ENCODE peak calls at places on chromosomes 11 and 22, in six cellular contexts. P is lower leg skin, W is heart left ventricle, G is body of pancreas, L is stomach, V is A549. T is an unnamed sample.

GRCh38 chr11:34680206-34680605 is 59.3 kb downstream of the EHF start:
- DNase-seq in P (no peak), W (no peak), G (no peak), L (no peak), V (no peak), T (peak)

GRCh38 chr22:17742528-17742902 is 31.8 kb downstream of the BID start:
- DNase-seq in P (no peak), W (peak), G (peak), L (peak), V (peak), T (peak)

GRCh38 chr22:42111798-42112197 is 18.8 kb downstream of the CYP2D6 start:
- DNase-seq in P (no peak), W (no peak), G (no peak), L (no peak), V (no peak), T (no peak)

GRCh38 chr11:16758382-16759024 is 20.1 kb downstream of the C11orf58 start:
- DNase-seq in P (no peak), W (no peak), G (no peak), L (no peak), V (no peak), T (no peak)

GRCh38 chr22:48605856-48606255 is 1221.8 kb downstream of the BRD1 start:
- DNase-seq in P (no peak), W (no peak), G (peak), L (no peak), V (peak), T (no peak)

GRCh38 chr11:77113382-77114088 is 10.9 kb downstream of the OMP start:
- DNase-seq in P (no peak), W (no peak), G (peak), L (peak), V (peak), T (peak)

GRCh38 chr22:45511847-45512261 is 9.2 kb downstream of the FBLN1 start:
- DNase-seq in P (no peak), W (peak), G (peak), L (peak), V (no peak), T (no peak)

GRCh38 chr22:47168900-47169800 is 406.7 kb downstream of the TBC1D22A start:
- DNase-seq in P (peak), W (no peak), G (peak), L (peak), V (peak), T (peak)

GRCh38 chr11:77069969-77070582 is 3.3 kb downstream of the CAPN5 start:
- DNase-seq in P (peak), W (no peak), G (no peak), L (peak), V (no peak), T (no peak)

GRCh38 chr11:72589802-72590761 is 84.1 kb downstream of the PDE2A start:
- DNase-seq in P (no peak), W (peak), G (peak), L (peak), V (peak), T (no peak)

GRCh38 chr11:12749442-12749841 is 75.2 kb downstream of the TEAD1 start:
- DNase-seq in P (no peak), W (no peak), G (no peak), L (no peak), V (no peak), T (no peak)

GRCh38 chr11:2213890-2214526 is 42.4 kb upstream of the TH start:
- DNase-seq in P (peak), W (no peak), G (no peak), L (no peak), V (no peak), T (no peak)

GRCh38 chr11:75639752-75640151 is 29.1 kb downstream of the MAP6 start:
- DNase-seq in P (peak), W (peak), G (peak), L (peak), V (no peak), T (no peak)

GRCh38 chr11:14775897-14776296 is 116.1 kb downstream of the CYP2R1 start:
- DNase-seq in P (no peak), W (no peak), G (no peak), L (no peak), V (no peak), T (no peak)

GRCh38 chr22:17703811-17704210 is 65.3 kb downstream of the BCL2L13 start:
- DNase-seq in P (no peak), W (no peak), G (no peak), L (no peak), V (no peak), T (no peak)

GRCh38 chr11:110564676-110565343 is 135.1 kb downstream of the FDX1 start:
- DNase-seq in P (no peak), W (no peak), G (no peak), L (no peak), V (no peak), T (no peak)

GRCh38 chr11:117717485-117718314 is 79.3 kb downstream of the DSCAML1 start:
- DNase-seq in P (no peak), W (peak), G (peak), L (peak), V (peak), T (no peak)

GRCh38 chr22:42994917-42995562 is 19.9 kb downstream of the PACSIN2 start:
- DNase-seq in P (no peak), W (no peak), G (peak), L (peak), V (peak), T (no peak)

GRCh38 chr11:104965735-104966134 is 2.6 kb downstream of the CASP4 start:
- DNase-seq in P (no peak), W (no peak), G (no peak), L (no peak), V (no peak), T (no peak)

GRCh38 chr11:18012314-18012905 is 437 bp downstream of the SERGEF start:
- DNase-seq in P (no peak), W (peak), G (peak), L (peak), V (peak), T (no peak)

GRCh38 chr11:94059065-94059464 is 37.9 kb downstream of the HEPHL1 start:
- DNase-seq in P (no peak), W (no peak), G (no peak), L (no peak), V (no peak), T (no peak)

GRCh38 chr11:96256604-96257003 is 86.4 kb downstream of the MAML2 start:
- DNase-seq in P (no peak), W (no peak), G (no peak), L (no peak), V (no peak), T (no peak)

GRCh38 chr11:43579919-43580276 is 100.6 kb upstream of the HSD17B12 start:
- DNase-seq in P (no peak), W (no peak), G (no peak), L (no peak), V (no peak), T (no peak)

GRCh38 chr11:128291043-128291442 is 296.3 kb downstream of the ETS1 start:
- DNase-seq in P (peak), W (no peak), G (no peak), L (no peak), V (no peak), T (no peak)

GRCh38 chr11:68798221-68798813 is 43.4 kb downstream of the CPT1A start:
- DNase-seq in P (no peak), W (no peak), G (no peak), L (no peak), V (no peak), T (no peak)

GRCh38 chr11:134633276-134633675 is 221.2 kb upstream of the B3GAT1 start:
- DNase-seq in P (peak), W (no peak), G (no peak), L (no peak), V (no peak), T (no peak)

DNA sequence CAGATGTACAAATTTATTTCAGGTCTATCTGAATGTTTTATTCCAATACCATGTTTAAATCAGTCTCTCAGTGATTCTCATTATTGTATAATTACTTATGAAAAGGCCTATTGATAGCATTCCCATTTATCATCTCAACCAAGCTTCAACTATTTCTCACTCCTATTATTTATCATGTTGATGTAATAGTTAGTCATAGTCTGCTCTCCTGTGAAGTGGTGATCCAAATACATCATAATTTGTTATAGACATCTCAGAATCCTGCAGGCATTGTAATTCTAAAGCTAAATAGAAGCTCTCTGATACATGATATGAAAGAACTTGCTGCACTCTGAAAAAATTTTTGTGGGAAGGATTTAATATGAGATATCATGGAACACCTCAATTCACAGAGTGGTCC is 21.8 kb upstream of the OR8G1 start:
- DNase-seq in P (no peak), W (no peak), G (no peak), L (no peak), V (no peak), T (no peak)
- TF ChIP-seq POLR2A in P (no peak), W (no peak), G (no peak), L (no peak), V (no peak), T (no peak)

GRCh38 chr22:50530857-50531545 is 1.2 kb upstream of the TYMP start:
- DNase-seq in P (peak), W (peak), G (peak), L (peak), V (peak), T (no peak)

GRCh38 chr22:50532353-50532700 is 2.5 kb upstream of the TYMP start:
- DNase-seq in P (no peak), W (peak), G (no peak), L (no peak), V (no peak), T (no peak)

GRCh38 chr22:50532824-50533344 is 3.1 kb upstream of the TYMP start:
- DNase-seq in P (no peak), W (no peak), G (no peak), L (no peak), V (no peak), T (no peak)

GRCh38 chr22:50530280-50530856 is 556 bp upstream of the TYMP start:
- DNase-seq in P (peak), W (peak), G (peak), L (peak), V (peak), T (no peak)

GRCh38 chr22:50531546-50532352 is 1.9 kb upstream of the TYMP start:
- DNase-seq in P (peak), W (peak), G (peak), L (peak), V (no peak), T (no peak)
- TF ChIP-seq POLR2A in P (no peak), W (peak), G (peak), L (no peak), V (peak), T (peak)

GRCh38 chr11:87035976-87036583 is 1.7 kb upstream of the TMEM135 start:
- DNase-seq in P (no peak), W (no peak), G (no peak), L (no peak), V (no peak), T (no peak)
- TF ChIP-seq POLR2A in P (no peak), W (no peak), G (no peak), L (no peak), V (no peak), T (no peak)

DNA sequence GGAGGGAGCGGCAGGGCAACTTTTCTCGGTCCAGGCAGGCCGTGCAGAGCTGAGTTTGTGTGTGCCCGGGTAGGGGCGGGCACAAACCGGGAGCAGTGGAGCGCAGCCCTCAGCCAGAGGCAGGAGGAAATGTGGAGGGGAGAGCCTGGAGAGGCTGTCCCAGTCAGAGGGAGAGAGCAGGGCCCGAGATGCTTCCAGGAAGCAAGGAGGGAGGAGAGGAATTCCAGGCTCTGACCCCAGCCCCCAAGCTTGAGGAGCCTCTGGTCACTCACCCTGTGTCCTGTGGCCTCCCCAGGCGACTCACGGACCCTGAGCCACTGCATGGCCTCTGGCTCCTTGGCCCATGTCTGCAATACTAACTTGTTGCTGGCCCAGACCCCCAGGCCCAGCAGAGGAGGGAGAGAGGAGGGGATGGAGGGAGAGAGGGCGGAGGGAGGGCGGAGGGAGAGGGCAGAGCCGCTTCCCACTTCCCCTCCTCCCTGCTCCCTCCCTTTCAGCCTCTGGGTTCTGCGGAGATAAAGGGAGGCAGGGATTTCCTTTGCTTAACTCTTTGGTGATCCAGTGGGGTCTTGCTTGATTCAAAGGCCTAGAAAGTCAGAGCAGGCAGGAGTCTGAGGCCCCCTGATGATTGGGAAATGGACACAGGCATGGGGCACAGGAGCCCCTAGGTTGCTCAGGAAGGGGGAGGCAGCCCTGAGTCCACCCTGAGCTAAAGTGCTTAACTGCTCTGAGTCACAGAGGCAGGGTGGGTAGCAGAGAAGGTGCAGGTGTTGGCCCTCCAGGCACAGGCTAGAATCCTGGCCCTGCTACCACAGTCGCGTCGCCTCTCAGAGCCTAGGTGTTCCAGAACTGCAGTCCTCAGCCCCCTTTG is at the start of gene C1QTNF6:
- DNase-seq in P (no peak), W (peak), G (no peak), L (peak), V (no peak), T (no peak)
- TF ChIP-seq POLR2A in P (no peak), W (no peak), G (peak), L (no peak), V (peak), T (no peak)

GRCh38 chr22:44024288-44024908 is at the start of gene PARVB:
- DNase-seq in P (no peak), W (peak), G (no peak), L (no peak), V (no peak), T (no peak)

GRCh38 chr22:44026066-44026629 is 2.0 kb downstream of the PARVB start:
- DNase-seq in P (no peak), W (peak), G (no peak), L (no peak), V (no peak), T (no peak)

GRCh38 chr22:44023404-44024287 is 456 bp upstream of the PARVB start:
- DNase-seq in P (no peak), W (peak), G (peak), L (peak), V (no peak), T (no peak)

GRCh38 chr22:44026630-44027511 is 2.8 kb downstream of the PARVB start:
- DNase-seq in P (peak), W (peak), G (peak), L (peak), V (no peak), T (no peak)

DNA sequence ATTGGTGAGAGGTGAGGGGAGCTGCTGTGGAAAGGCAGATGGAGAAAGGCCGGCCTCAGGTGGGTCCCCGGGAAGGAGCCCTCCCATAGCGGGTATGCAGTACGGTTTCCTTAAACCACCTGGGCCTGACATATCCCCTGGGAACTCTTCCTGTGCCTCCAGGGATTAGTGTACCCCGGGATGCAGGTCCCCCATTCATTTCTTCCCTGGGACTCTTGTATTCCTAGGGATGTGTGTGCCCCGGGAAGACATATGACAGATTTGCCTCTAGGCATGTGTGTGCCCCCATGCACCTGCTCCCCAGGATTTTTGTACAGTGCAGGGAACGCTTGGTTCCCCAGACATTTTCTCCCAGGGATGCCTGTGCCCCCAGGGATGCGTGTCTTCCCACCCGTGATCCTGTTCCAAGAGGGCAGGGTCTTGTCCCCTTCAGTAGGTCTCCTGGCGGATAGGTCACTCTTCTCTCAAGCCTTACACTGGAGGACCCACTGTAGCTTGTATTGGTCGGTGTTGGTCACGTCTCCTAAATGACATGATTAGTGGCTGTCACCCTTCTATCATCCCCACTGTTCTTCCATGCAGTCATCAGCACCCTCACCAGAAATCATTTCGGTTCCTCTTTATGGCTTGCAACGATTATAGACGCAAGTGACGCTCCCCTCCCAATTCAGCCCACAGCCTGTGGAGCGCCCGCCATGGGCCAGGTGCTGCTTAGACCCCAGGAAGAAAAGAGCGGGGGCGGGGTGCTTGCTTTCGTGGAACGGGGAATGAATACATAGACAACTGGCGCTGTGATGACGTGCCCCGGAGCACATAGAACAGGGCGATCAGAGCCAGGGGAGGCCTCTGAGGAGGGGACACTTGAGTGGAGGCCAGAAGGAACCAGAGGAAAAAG is 1.3 kb downstream of the PARVB start:
- DNase-seq in P (peak), W (peak), G (no peak), L (peak), V (no peak), T (no peak)
- TF ChIP-seq POLR2A in P (no peak), W (no peak), G (peak), L (no peak), V (no peak), T (no peak)

GRCh38 chr11:62500066-62501035 is 46.3 kb downstream of the AHNAK start:
- DNase-seq in P (no peak), W (no peak), G (no peak), L (no peak), V (no peak), T (no peak)
- TF ChIP-seq POLR2A in P (no peak), W (no peak), G (no peak), L (no peak), V (no peak), T (no peak)

GRCh38 chr11:65431452-65432132 is 9.0 kb downstream of the NEAT1 start:
- DNase-seq in P (peak), W (no peak), G (no peak), L (no peak), V (no peak), T (no peak)
- TF ChIP-seq POLR2A in P (no peak), W (peak), G (no peak), L (no peak), V (no peak), T (no peak)

GRCh38 chr11:66983275-66983924 is 8.3 kb downstream of the C11orf86 start:
- DNase-seq in P (no peak), W (no peak), G (no peak), L (no peak), V (no peak), T (no peak)
- TF ChIP-seq POLR2A in P (no peak), W (no peak), G (no peak), L (no peak), V (no peak), T (no peak)